ENCODE peak calls at places on chromosomes 5 and 9, in nine cellular contexts. One of them, this sample, is unnamed.
A peak's percentile ranks its signal among the peaks of the same experiment; 100 is the strongest.

GRCh38 chr9:86511614-86512360 is 157.6 kb upstream of the TUT7 start:
- DNase-seq in cardiac muscle cell: no peak
- DNase-seq in psoas muscle: no peak
- DNase-seq in AG09309: no peak
- DNase-seq in ovary: no peak
- DNase-seq in Panc1: no peak
- DNase-seq in mammary epithelial cell: no peak
- DNase-seq in K562: no peak
- DNase-seq in GM12878: no peak
- DNase-seq in this sample: no peak

GRCh38 chr5:78065663-78066062 is 228.8 kb downstream of the AP3B1 start:
- DNase-seq in Panc1: no peak
- DNase-seq in AG09309: no peak
- DNase-seq in mammary epithelial cell: no peak
- DNase-seq in GM12878: no peak
- DNase-seq in cardiac muscle cell: no peak
- DNase-seq in psoas muscle: no peak
- DNase-seq in ovary: no peak
- DNase-seq in K562: no peak
- DNase-seq in this sample: peak; percentile 21

GRCh38 chr5:176530983-176531901 is 6.0 kb downstream of the RNF44 start:
- DNase-seq in GM12878: no peak
- DNase-seq in mammary epithelial cell: no peak
- DNase-seq in K562: no peak
- DNase-seq in ovary: peak; percentile 44
- DNase-seq in psoas muscle: no peak
- DNase-seq in cardiac muscle cell: no peak
- DNase-seq in AG09309: no peak
- DNase-seq in Panc1: no peak
- DNase-seq in this sample: no peak

GRCh38 chr5:158998911-158999705 is 100.6 kb downstream of the EBF1 start:
- DNase-seq in K562: no peak
- DNase-seq in ovary: no peak
- DNase-seq in psoas muscle: no peak
- DNase-seq in Panc1: no peak
- DNase-seq in AG09309: no peak
- DNase-seq in mammary epithelial cell: no peak
- DNase-seq in GM12878: no peak
- DNase-seq in cardiac muscle cell: no peak
- DNase-seq in this sample: no peak

GRCh38 chr5:65989115-65989514 is 62.7 kb downstream of the ERBIN start:
- DNase-seq in Panc1: no peak
- DNase-seq in GM12878: no peak
- DNase-seq in AG09309: no peak
- DNase-seq in mammary epithelial cell: no peak
- DNase-seq in cardiac muscle cell: no peak
- DNase-seq in ovary: no peak
- DNase-seq in K562: no peak
- DNase-seq in psoas muscle: no peak
- DNase-seq in this sample: no peak

GRCh38 chr9:133995012-133995896 is 3.1 kb upstream of the VAV2 start:
- DNase-seq in ovary: no peak
- DNase-seq in GM12878: no peak
- DNase-seq in mammary epithelial cell: peak; percentile 41
- DNase-seq in cardiac muscle cell: no peak
- DNase-seq in K562: no peak
- DNase-seq in Panc1: no peak
- DNase-seq in psoas muscle: peak; percentile 37
- DNase-seq in AG09309: no peak
- DNase-seq in this sample: no peak

GRCh38 chr5:154190652-154191304 is at the start of gene GALNT10:
- DNase-seq in ovary: peak; percentile 79
- DNase-seq in Panc1: no peak
- DNase-seq in K562: peak; percentile 87
- DNase-seq in cardiac muscle cell: peak; percentile 84
- DNase-seq in GM12878: no peak
- DNase-seq in mammary epithelial cell: peak; percentile 53
- DNase-seq in AG09309: no peak
- DNase-seq in psoas muscle: peak; percentile 86
- DNase-seq in this sample: peak; percentile 77

GRCh38 chr9:135739271-135740220 is 37.6 kb downstream of the KCNT1 start:
- DNase-seq in GM12878: no peak
- DNase-seq in ovary: no peak
- DNase-seq in K562: no peak
- DNase-seq in AG09309: no peak
- DNase-seq in Panc1: no peak
- DNase-seq in mammary epithelial cell: no peak
- DNase-seq in cardiac muscle cell: no peak
- DNase-seq in psoas muscle: no peak
- DNase-seq in this sample: no peak

GRCh38 chr9:123656565-123656964 is 273.4 kb downstream of the DENND1A start:
- DNase-seq in AG09309: no peak
- DNase-seq in K562: no peak
- DNase-seq in psoas muscle: no peak
- DNase-seq in cardiac muscle cell: peak; percentile 23
- DNase-seq in Panc1: no peak
- DNase-seq in mammary epithelial cell: peak; percentile 6
- DNase-seq in GM12878: no peak
- DNase-seq in ovary: no peak
- DNase-seq in this sample: no peak

DNA sequence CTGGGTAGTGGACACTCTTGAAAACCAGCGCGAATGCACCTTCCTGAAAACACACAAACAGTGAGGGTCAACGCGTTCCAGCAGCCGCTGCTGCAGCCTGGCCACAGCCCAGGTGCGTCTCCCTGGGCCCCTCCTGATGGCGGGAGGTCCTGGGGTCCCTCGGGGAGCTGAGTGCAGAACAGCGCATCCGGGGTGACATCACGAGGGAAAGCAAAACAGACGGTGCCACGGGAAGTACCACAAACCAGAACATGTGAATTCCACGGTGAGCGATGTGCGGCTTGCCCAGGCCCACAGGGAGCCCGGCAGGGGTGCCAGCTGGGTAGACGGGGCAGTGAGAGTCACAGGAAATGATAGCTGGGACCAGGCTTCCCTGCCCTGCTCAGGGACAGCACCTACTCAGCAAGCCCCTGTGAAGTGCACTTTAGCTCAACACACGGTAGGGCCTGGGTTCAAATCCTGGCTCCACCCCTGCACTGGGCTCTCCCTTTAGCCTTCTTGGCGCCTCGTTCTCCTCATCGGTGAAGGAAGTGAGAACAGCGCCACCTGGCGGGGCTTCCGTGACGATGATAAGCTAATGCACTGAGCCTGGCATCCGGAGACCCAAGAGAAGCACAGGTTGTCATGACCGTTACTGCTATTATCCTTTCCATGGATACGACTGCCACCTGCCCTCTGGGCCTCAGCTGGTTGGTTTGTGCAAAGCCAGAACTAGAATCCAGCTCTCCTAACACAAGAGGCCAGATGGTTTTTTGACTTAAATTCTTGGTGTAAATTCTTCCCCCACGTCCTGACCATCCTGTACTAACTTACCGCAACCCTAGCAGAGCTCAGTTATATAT is 24.6 kb downstream of the GFPT2 start:
- DNase-seq in ovary: peak; percentile 68
- DNase-seq in GM12878: peak; percentile 17
- DNase-seq in K562: peak; percentile 81
- DNase-seq in cardiac muscle cell: peak; percentile 77
- DNase-seq in Panc1: peak; percentile 63
- DNase-seq in mammary epithelial cell: peak; percentile 42
- DNase-seq in AG09309: no peak
- DNase-seq in psoas muscle: peak; percentile 90
- DNase-seq in this sample: peak; percentile 82
- TF ChIP-seq CTCF in ovary: peak; percentile 21
- TF ChIP-seq CTCF in GM12878: peak; percentile 77
- TF ChIP-seq CTCF in K562: peak; percentile 89
- TF ChIP-seq CTCF in cardiac muscle cell: peak; percentile 71
- TF ChIP-seq CTCF in Panc1: peak; percentile 90
- TF ChIP-seq CTCF in mammary epithelial cell: peak; percentile 71
- TF ChIP-seq CTCF in AG09309: peak; percentile 62
- TF ChIP-seq CTCF in psoas muscle: peak; percentile 71
- TF ChIP-seq CTCF in this sample: peak; percentile 91

GRCh38 chr5:38443390-38443789 is 113.1 kb downstream of the LIFR start:
- DNase-seq in GM12878: no peak
- DNase-seq in psoas muscle: no peak
- DNase-seq in ovary: no peak
- DNase-seq in mammary epithelial cell: no peak
- DNase-seq in cardiac muscle cell: no peak
- DNase-seq in AG09309: no peak
- DNase-seq in Panc1: no peak
- DNase-seq in K562: no peak
- DNase-seq in this sample: no peak

GRCh38 chr5:38448553-38449350 is 107.7 kb downstream of the LIFR start:
- DNase-seq in Panc1: no peak
- DNase-seq in K562: no peak
- DNase-seq in GM12878: no peak
- DNase-seq in ovary: no peak
- DNase-seq in AG09309: no peak
- DNase-seq in cardiac muscle cell: peak; percentile 61
- DNase-seq in psoas muscle: no peak
- DNase-seq in mammary epithelial cell: no peak
- DNase-seq in this sample: no peak

GRCh38 chr5:38445374-38446028 is 110.9 kb downstream of the LIFR start:
- DNase-seq in psoas muscle: peak; percentile 79
- DNase-seq in K562: no peak
- DNase-seq in Panc1: no peak
- DNase-seq in mammary epithelial cell: no peak
- DNase-seq in ovary: peak; percentile 54
- DNase-seq in GM12878: no peak
- DNase-seq in AG09309: no peak
- DNase-seq in cardiac muscle cell: peak; percentile 43
- DNase-seq in this sample: no peak

GRCh38 chr5:38447786-38448185 is 108.7 kb downstream of the LIFR start:
- DNase-seq in psoas muscle: peak; percentile 67
- DNase-seq in K562: no peak
- DNase-seq in Panc1: no peak
- DNase-seq in ovary: no peak
- DNase-seq in cardiac muscle cell: peak; percentile 35
- DNase-seq in AG09309: no peak
- DNase-seq in mammary epithelial cell: no peak
- DNase-seq in GM12878: no peak
- DNase-seq in this sample: no peak

GRCh38 chr5:38446029-38446522 is 110.4 kb downstream of the LIFR start:
- DNase-seq in Panc1: no peak
- DNase-seq in K562: no peak
- DNase-seq in GM12878: no peak
- DNase-seq in AG09309: no peak
- DNase-seq in ovary: no peak
- DNase-seq in cardiac muscle cell: no peak
- DNase-seq in psoas muscle: peak; percentile 62
- DNase-seq in mammary epithelial cell: no peak
- DNase-seq in this sample: no peak
- H3K4me3 ChIP-seq in Panc1: peak overlapping the region; percentile 73
- H3K4me3 ChIP-seq in K562: no peak overlapping the region
- H3K4me3 ChIP-seq in GM12878: no peak overlapping the region
- H3K4me3 ChIP-seq in AG09309: no peak overlapping the region
- H3K4me3 ChIP-seq in ovary: no peak overlapping the region
- H3K4me3 ChIP-seq in cardiac muscle cell: no peak overlapping the region
- H3K4me3 ChIP-seq in psoas muscle: peak overlapping the region; percentile 81
- H3K4me3 ChIP-seq in mammary epithelial cell: no peak overlapping the region
- H3K4me3 ChIP-seq in this sample: no peak overlapping the region

DNA sequence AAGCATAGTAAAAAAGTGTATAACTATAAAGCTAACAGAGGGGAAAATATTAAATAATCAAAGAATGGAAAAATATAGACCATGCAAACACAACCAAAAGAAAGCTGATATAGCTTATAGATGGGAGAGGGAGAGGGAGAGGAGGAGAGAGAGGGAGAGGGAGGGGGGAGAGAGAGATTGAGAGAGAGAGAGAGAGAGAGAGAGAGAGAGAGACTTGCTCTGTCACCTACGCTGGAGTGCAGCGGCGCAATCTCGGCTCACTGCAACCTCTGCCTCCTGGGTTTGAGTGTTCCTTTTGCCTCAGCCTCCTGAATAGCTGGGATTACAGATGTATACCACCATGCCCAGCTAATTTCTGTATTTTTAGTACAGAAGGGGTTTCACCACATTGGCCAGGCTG is 110.6 kb downstream of the RAPGEF6 start:
- DNase-seq in mammary epithelial cell: no peak
- DNase-seq in ovary: no peak
- DNase-seq in GM12878: no peak
- DNase-seq in K562: no peak
- DNase-seq in cardiac muscle cell: no peak
- DNase-seq in psoas muscle: no peak
- DNase-seq in AG09309: no peak
- DNase-seq in Panc1: no peak
- DNase-seq in this sample: no peak
- TF ChIP-seq CTCF in mammary epithelial cell: no peak
- TF ChIP-seq CTCF in ovary: no peak
- TF ChIP-seq CTCF in GM12878: no peak
- TF ChIP-seq CTCF in K562: no peak
- TF ChIP-seq CTCF in cardiac muscle cell: no peak
- TF ChIP-seq CTCF in psoas muscle: no peak
- TF ChIP-seq CTCF in AG09309: no peak
- TF ChIP-seq CTCF in Panc1: no peak
- TF ChIP-seq CTCF in this sample: no peak

GRCh38 chr9:68643901-68644809 is 60.9 kb upstream of the PIP5K1B start:
- DNase-seq in K562: peak; percentile 11
- DNase-seq in Panc1: no peak
- DNase-seq in psoas muscle: no peak
- DNase-seq in ovary: no peak
- DNase-seq in AG09309: no peak
- DNase-seq in GM12878: peak; percentile 63
- DNase-seq in cardiac muscle cell: no peak
- DNase-seq in mammary epithelial cell: no peak
- DNase-seq in this sample: no peak

GRCh38 chr9:68648164-68648563 is 56.9 kb upstream of the PIP5K1B start:
- DNase-seq in K562: no peak
- DNase-seq in cardiac muscle cell: no peak
- DNase-seq in mammary epithelial cell: no peak
- DNase-seq in ovary: no peak
- DNase-seq in GM12878: no peak
- DNase-seq in psoas muscle: no peak
- DNase-seq in AG09309: no peak
- DNase-seq in Panc1: no peak
- DNase-seq in this sample: no peak

GRCh38 chr9:68653141-68653595 is 51.9 kb upstream of the PIP5K1B start:
- DNase-seq in AG09309: no peak
- DNase-seq in GM12878: peak; percentile 72
- DNase-seq in ovary: no peak
- DNase-seq in psoas muscle: no peak
- DNase-seq in K562: no peak
- DNase-seq in Panc1: no peak
- DNase-seq in mammary epithelial cell: no peak
- DNase-seq in cardiac muscle cell: no peak
- DNase-seq in this sample: no peak

GRCh38 chr9:68651280-68651893 is 53.7 kb upstream of the PIP5K1B start:
- DNase-seq in AG09309: no peak
- DNase-seq in psoas muscle: no peak
- DNase-seq in cardiac muscle cell: no peak
- DNase-seq in Panc1: no peak
- DNase-seq in K562: no peak
- DNase-seq in GM12878: no peak
- DNase-seq in ovary: no peak
- DNase-seq in mammary epithelial cell: no peak
- DNase-seq in this sample: no peak

DNA sequence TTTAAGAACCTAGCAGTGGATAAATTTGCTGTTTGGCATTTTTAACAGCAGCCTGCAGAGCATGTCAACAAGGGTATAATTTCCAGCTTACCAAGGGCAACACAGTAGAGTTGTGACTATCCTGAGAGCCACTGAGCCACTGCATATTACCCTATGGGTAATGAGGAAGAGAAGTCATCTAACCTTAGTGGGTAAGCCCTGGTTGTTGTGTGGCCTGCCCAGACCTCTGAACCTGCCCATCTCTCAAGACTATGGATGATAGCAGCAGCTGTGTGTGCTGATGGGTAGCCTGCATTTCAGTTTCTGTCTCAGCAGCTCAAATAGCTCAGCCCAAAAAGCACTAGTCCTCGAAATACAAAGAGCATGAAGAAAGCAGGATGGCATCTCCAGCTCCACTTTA is 56.1 kb upstream of the PIP5K1B start:
- DNase-seq in K562: no peak
- DNase-seq in AG09309: no peak
- DNase-seq in GM12878: no peak
- DNase-seq in ovary: no peak
- DNase-seq in psoas muscle: no peak
- DNase-seq in Panc1: no peak
- DNase-seq in mammary epithelial cell: no peak
- DNase-seq in cardiac muscle cell: no peak
- DNase-seq in this sample: no peak
- H3K4me3 ChIP-seq in K562: no peak overlapping the region
- H3K4me3 ChIP-seq in AG09309: no peak overlapping the region
- H3K4me3 ChIP-seq in GM12878: no peak overlapping the region
- H3K4me3 ChIP-seq in ovary: no peak overlapping the region
- H3K4me3 ChIP-seq in psoas muscle: no peak overlapping the region
- H3K4me3 ChIP-seq in Panc1: no peak overlapping the region
- H3K4me3 ChIP-seq in mammary epithelial cell: no peak overlapping the region
- H3K4me3 ChIP-seq in cardiac muscle cell: no peak overlapping the region
- H3K4me3 ChIP-seq in this sample: no peak overlapping the region